ENCODE peak calls at places on chromosomes 1 and 21, in seven cellular contexts. K is DND-41; V is aorta; G is tibial nerve; P is body of pancreas; Q is breast epithelium; S is CD8-positive, alpha-beta T cell. Z is an unnamed sample. For H3K4me1, the result is how much of the 10 kb centered on the place peaks cover.

GRCh38 chr1:54326577-54327385 is 79.4 kb downstream of the SSBP3 start:
- DNase-seq in K (no peak), V (no peak), G (no peak), P (no peak), Q (no peak), S (no peak), Z (no peak)

GRCh38 chr21:40200962-40201361 is 333.7 kb downstream of the PCP4 start:
- DNase-seq in K (no peak), V (no peak), G (peak), P (no peak), Q (no peak), S (no peak), Z (no peak)

GRCh38 chr1:53135735-53136114 is 6.7 kb downstream of the SLC1A7 start:
- DNase-seq in K (no peak), V (no peak), G (peak), P (no peak), Q (peak), S (no peak), Z (peak)

GRCh38 chr1:38686306-38687255 is 173.0 kb downstream of the RRAGC start:
- DNase-seq in K (no peak), V (no peak), G (no peak), P (no peak), Q (no peak), S (no peak), Z (no peak)

GRCh38 chr21:35309316-35309715 is 260.2 kb upstream of the RUNX1 start:
- DNase-seq in K (no peak), V (no peak), G (no peak), P (no peak), Q (no peak), S (no peak), Z (no peak)

GRCh38 chr1:14945132-14946010 is 208.2 kb upstream of the TMEM51 start:
- DNase-seq in K (no peak), V (peak), G (no peak), P (peak), Q (no peak), S (no peak), Z (peak)

GRCh38 chr1:94927405-94928175 is 680 bp upstream of the CNN3 start:
- DNase-seq in K (no peak), V (no peak), G (peak), P (peak), Q (no peak), S (no peak), Z (no peak)

GRCh38 chr1:217370757-217371156 is 260.1 kb downstream of the GPATCH2 start:
- DNase-seq in K (no peak), V (no peak), G (no peak), P (no peak), Q (no peak), S (no peak), Z (no peak)

GRCh38 chr21:34544032-34544496 is 32.1 kb upstream of the KCNE1 start:
- DNase-seq in K (peak), V (peak), G (peak), P (peak), Q (peak), S (no peak), Z (peak)

GRCh38 chr1:220811695-220812094 is 25.0 kb downstream of the MTARC1 start:
- DNase-seq in K (no peak), V (no peak), G (no peak), P (no peak), Q (no peak), S (no peak), Z (no peak)

GRCh38 chr1:47405697-47406096 is 10.4 kb upstream of the FOXE3 start:
- DNase-seq in K (no peak), V (no peak), G (peak), P (no peak), Q (no peak), S (no peak), Z (no peak)

GRCh38 chr1:118788372-118788955 is 199.7 kb downstream of the TBX15 start:
- DNase-seq in K (no peak), V (no peak), G (no peak), P (no peak), Q (no peak), S (no peak), Z (no peak)

GRCh38 chr1:151711940-151712339 is 4.7 kb downstream of the CELF3 start:
- DNase-seq in K (no peak), V (no peak), G (no peak), P (peak), Q (no peak), S (no peak), Z (no peak)

GRCh38 chr1:217029311-217030157 is 306.3 kb upstream of the ESRRG start:
- DNase-seq in K (no peak), V (peak), G (peak), P (peak), Q (no peak), S (no peak), Z (peak)

GRCh38 chr1:115463347-115463746 is 125.3 kb upstream of the NGF start:
- DNase-seq in K (no peak), V (no peak), G (no peak), P (peak), Q (no peak), S (no peak), Z (no peak)

GRCh38 chr1:211529453-211529852 is 37.5 kb upstream of the RD3 start:
- DNase-seq in K (no peak), V (no peak), G (no peak), P (no peak), Q (no peak), S (no peak), Z (no peak)

GRCh38 chr1:23178931-23179330 is 10.3 kb upstream of the LUZP1 start:
- DNase-seq in K (no peak), V (no peak), G (no peak), P (no peak), Q (no peak), S (no peak), Z (no peak)

GRCh38 chr1:1021010-1021845 is 1.3 kb downstream of the AGRN start:
- DNase-seq in K (no peak), V (no peak), G (no peak), P (peak), Q (peak), S (no peak), Z (peak)

GRCh38 chr21:34800797-34801518 is 132.2 kb downstream of the CLIC6 start:
- DNase-seq in K (no peak), V (no peak), G (no peak), P (no peak), Q (no peak), S (no peak), Z (no peak)

GRCh38 chr1:74857676-74858075 is 124.7 kb downstream of the TYW3 start:
- DNase-seq in K (no peak), V (no peak), G (no peak), P (no peak), Q (no peak), S (no peak), Z (no peak)

GRCh38 chr1:101065575-101065974 is 40.0 kb upstream of the DPH5 start:
- DNase-seq in K (no peak), V (no peak), G (no peak), P (no peak), Q (no peak), S (no peak), Z (no peak)

GRCh38 chr1:109490934-109491302 is 3.0 kb upstream of the CYB561D1 start:
- DNase-seq in K (no peak), V (no peak), G (no peak), P (no peak), Q (no peak), S (no peak), Z (no peak)

GRCh38 chr1:180196436-180197003 is 33.5 kb upstream of the LHX4 start:
- DNase-seq in K (no peak), V (no peak), G (no peak), P (no peak), Q (no peak), S (no peak), Z (no peak)

GRCh38 chr1:239719642-239720258 is 333.4 kb downstream of the CHRM3 start:
- DNase-seq in K (peak), V (no peak), G (no peak), P (peak), Q (no peak), S (no peak), Z (no peak)

GRCh38 chr21:42027804-42028753 is 17.9 kb upstream of the ZBTB21 start:
- DNase-seq in K (no peak), V (no peak), G (no peak), P (no peak), Q (no peak), S (no peak), Z (no peak)

GRCh38 chr1:62589321-62589720 is 8.0 kb upstream of the ANGPTL3 start:
- DNase-seq in K (no peak), V (no peak), G (no peak), P (no peak), Q (no peak), S (no peak), Z (no peak)

GRCh38 chr1:100461222-100461621 is 76.7 kb upstream of the GPR88 start:
- DNase-seq in K (no peak), V (no peak), G (no peak), P (no peak), Q (no peak), S (no peak), Z (no peak)

GRCh38 chr21:25369524-25370300 is 237.6 kb downstream of the MRPL39 start:
- DNase-seq in K (no peak), V (no peak), G (no peak), P (no peak), Q (no peak), S (no peak), Z (no peak)

GRCh38 chr1:153545067-153546055 is at the start of gene S100A4:
- DNase-seq in K (peak), V (peak), G (peak), P (peak), Q (peak), S (peak), Z (peak)

GRCh38 chr1:164709108-164709507 is 150.1 kb downstream of the PBX1 start:
- DNase-seq in K (no peak), V (no peak), G (no peak), P (no peak), Q (no peak), S (no peak), Z (no peak)

GRCh38 chr1:26210471-26210870 is 20.1 kb downstream of the CATSPER4 start:
- DNase-seq in K (no peak), V (no peak), G (no peak), P (no peak), Q (no peak), S (no peak), Z (no peak)

GRCh38 chr1:10656431-10656830 is 140.0 kb downstream of the CASZ1 start:
- DNase-seq in K (no peak), V (no peak), G (no peak), P (no peak), Q (no peak), S (no peak), Z (no peak)

GRCh38 chr1:15322648-15323350 is 75.8 kb downstream of the FHAD1 start:
- DNase-seq in K (no peak), V (no peak), G (no peak), P (peak), Q (no peak), S (no peak), Z (peak)

GRCh38 chr1:91924146-91924545 is 25.1 kb upstream of the BRDT start:
- DNase-seq in K (no peak), V (no peak), G (no peak), P (no peak), Q (no peak), S (no peak), Z (no peak)

GRCh38 chr1:164720329-164721036 is 161.5 kb downstream of the PBX1 start:
- DNase-seq in K (no peak), V (no peak), G (no peak), P (no peak), Q (no peak), S (no peak), Z (no peak)

GRCh38 chr21:19540287-19540686 is 1136.7 kb upstream of the TMPRSS15 start:
- DNase-seq in K (no peak), V (no peak), G (no peak), P (no peak), Q (no peak), S (no peak), Z (no peak)

GRCh38 chr1:174818951-174819350 is 180.8 kb upstream of the CACYBP start:
- DNase-seq in K (no peak), V (no peak), G (no peak), P (no peak), Q (no peak), S (no peak), Z (no peak)

GRCh38 chr1:232221790-232222499 is 408.0 kb downstream of the SIPA1L2 start:
- DNase-seq in K (no peak), V (no peak), G (no peak), P (no peak), Q (no peak), S (no peak), Z (no peak)

GRCh38 chr1:154425172-154425571 is 20.0 kb downstream of the IL6R start:
- DNase-seq in K (no peak), V (no peak), G (no peak), P (no peak), Q (no peak), S (no peak), Z (no peak)

GRCh38 chr1:234963180-234963903 is 165.3 kb downstream of the TOMM20 start:
- DNase-seq in K (peak), V (peak), G (peak), P (peak), Q (peak), S (peak), Z (peak)
- H3K4me1 ChIP-seq in K (under half), V (under half), G (under half), P (half or more), Q (under half), S (half or more), Z (half or more)

GRCh38 chr21:45415188-45415942 is 10.4 kb downstream of the COL18A1 start:
- DNase-seq in K (no peak), V (peak), G (no peak), P (peak), Q (no peak), S (no peak), Z (no peak)
- H3K4me1 ChIP-seq in K (under half), V (under half), G (under half), P (half or more), Q (under half), S (under half), Z (under half)

GRCh38 chr21:45424854-45425795 is 20.2 kb downstream of the COL18A1 start:
- DNase-seq in K (no peak), V (no peak), G (no peak), P (no peak), Q (no peak), S (no peak), Z (no peak)
- H3K4me1 ChIP-seq in K (under half), V (under half), G (under half), P (half or more), Q (under half), S (under half), Z (under half)

DNA sequence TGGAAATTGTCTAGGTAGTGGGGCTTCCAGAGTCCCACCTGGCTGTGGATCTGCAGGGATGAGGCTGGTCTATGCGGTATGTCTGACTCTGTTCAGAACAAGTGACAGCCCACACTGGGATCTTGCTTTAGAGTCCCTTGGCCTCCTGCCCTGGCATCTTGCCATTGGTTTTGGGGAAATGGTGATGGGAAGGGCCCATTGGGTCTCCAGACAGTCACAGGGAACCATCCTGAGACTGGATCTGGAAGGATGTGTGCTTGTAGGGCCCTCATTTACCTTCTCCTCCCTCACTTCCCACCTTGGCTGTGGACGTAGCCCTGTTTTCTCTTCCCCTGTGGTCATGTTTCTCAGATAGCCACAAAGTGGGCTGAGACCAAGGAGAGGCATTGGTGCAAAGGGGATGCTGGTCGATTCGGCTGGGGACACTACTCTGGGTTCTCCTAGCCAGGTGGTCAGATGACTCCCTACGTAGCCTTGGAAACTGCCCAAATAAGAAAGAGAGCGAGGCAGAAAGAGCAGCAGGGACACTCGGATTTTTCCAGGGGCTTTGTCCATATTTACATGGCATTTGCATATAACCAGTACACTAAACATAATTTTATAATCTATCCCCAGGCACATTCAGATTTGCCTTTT is 15.1 kb downstream of the SOX13 start:
- DNase-seq in K (no peak), V (no peak), G (peak), P (peak), Q (no peak), S (no peak), Z (no peak)
- H3K4me1 ChIP-seq in K (under half), V (under half), G (half or more), P (half or more), Q (under half), S (under half), Z (half or more)

DNA sequence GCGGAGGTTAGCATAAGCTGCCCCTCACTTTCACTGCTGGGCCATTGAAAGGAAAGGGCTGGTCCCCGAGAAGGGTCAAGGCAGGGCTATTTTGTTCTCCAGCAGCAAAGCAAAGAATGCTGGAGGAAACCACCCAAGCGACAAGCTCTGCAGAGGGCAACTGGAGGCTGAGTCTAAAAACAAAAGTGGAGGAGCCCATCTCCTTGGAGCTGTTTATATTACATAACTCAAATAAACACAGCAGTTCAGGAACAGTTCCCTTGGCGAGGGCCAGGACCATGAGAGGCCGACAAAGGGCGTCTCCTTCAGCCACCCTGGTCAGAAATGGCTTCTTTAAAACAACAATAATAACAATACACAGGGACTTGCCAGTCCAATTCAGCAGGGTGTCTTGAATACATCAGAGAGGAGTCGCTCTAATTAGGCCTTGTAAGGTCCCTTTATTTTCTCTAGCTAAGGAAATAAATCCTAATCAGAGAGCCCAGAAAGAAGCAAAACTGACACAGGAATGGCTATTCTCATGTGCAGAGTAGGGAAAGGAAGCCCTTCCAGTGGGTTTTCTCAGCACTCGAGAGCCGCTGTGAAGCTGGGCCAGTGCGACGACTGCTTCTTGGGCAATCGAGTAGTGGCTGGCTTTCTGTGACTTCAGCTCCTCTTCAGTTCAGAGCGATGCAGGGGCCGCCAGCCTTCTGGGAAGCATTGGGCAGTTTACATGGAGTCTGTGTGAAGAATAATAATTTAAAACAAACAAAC is 57.0 kb upstream of the TARBP1 start:
- DNase-seq in K (no peak), V (peak), G (peak), P (peak), Q (peak), S (no peak), Z (peak)
- H3K4me1 ChIP-seq in K (under half), V (under half), G (half or more), P (half or more), Q (under half), S (under half), Z (half or more)

DNA sequence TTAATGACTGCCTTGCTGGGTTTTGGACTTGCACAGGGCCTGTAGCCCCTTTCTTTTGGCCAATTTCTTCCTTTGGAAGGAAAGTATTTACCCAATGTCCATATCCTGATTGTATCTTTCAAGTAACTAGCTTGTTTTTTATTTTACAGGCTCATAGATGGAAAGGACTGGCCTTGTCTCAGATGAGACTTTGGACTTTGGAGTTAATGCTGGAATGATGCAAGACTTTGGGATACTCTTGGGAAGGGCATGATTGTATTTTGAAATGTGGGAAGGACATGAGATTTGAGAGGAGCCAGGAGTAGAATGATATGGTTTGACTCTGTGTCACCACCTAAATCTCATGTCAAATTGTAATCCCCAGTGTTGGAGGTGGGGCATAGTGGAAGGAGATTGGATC is 140.1 kb downstream of the C1orf94 start:
- DNase-seq in K (no peak), V (no peak), G (no peak), P (no peak), Q (no peak), S (no peak), Z (no peak)
- H3K4me1 ChIP-seq in K (under half), V (under half), G (under half), P (under half), Q (under half), S (under half), Z (under half)

GRCh38 chr1:213051881-213052202 is 801 bp downstream of the RPS6KC1 start:
- DNase-seq in K (no peak), V (no peak), G (no peak), P (no peak), Q (no peak), S (no peak), Z (no peak)
- H3K4me1 ChIP-seq in K (under half), V (under half), G (under half), P (under half), Q (under half), S (under half), Z (under half)

GRCh38 chr1:31937300-31938183 is 626 bp downstream of the PTP4A2 start:
- DNase-seq in K (peak), V (peak), G (peak), P (peak), Q (peak), S (peak), Z (peak)
- H3K4me1 ChIP-seq in K (half or more), V (under half), G (half or more), P (half or more), Q (under half), S (half or more), Z (half or more)

GRCh38 chr1:226664413-226665101 is 74.5 kb downstream of the ITPKB start:
- DNase-seq in K (no peak), V (peak), G (peak), P (peak), Q (no peak), S (no peak), Z (peak)
- H3K4me1 ChIP-seq in K (under half), V (under half), G (half or more), P (under half), Q (under half), S (under half), Z (half or more)

DNA sequence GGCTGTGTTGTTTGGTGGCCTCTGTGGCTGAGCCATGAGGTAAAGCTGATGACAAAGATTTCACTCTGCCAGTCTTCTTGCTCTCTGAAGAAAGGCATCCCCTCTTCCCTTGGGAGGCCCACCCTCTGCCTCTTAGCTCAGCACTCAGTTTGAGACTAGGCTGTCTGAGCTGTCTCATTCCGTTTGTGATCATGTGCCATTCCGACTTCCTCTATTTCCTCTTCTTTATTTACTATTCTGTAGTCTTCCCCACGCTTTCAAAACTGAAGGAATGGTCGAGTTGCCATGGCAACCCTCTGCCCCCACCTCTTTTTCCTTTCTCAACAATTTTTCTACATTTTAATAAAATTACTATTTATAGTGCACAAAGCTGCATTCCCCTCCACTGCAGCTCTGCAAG is 30.9 kb downstream of the KCNA3 start:
- DNase-seq in K (no peak), V (no peak), G (no peak), P (no peak), Q (no peak), S (no peak), Z (no peak)
- H3K4me1 ChIP-seq in K (under half), V (under half), G (under half), P (under half), Q (under half), S (half or more), Z (under half)

Z was measured in stomach.